ENCODE peak calls at places on chromosome 21, in four cellular contexts. One of them, this sample, is unnamed. For H3K4me1 and H3K9me3, the result is how much of the 10 kb centered on the place peaks cover.

GRCh38 chr21:19878133-19878532 is 1120.1 kb upstream of the NCAM2 start:
- DNase-seq in effector memory CD4-positive, alpha-beta T cell: no peak
- DNase-seq in thoracic aorta: no peak
- DNase-seq in Panc1: no peak
- DNase-seq in this sample: no peak

GRCh38 chr21:26170471-26171309 is at the start of gene APP:
- DNase-seq in effector memory CD4-positive, alpha-beta T cell: peak
- DNase-seq in thoracic aorta: no peak
- DNase-seq in Panc1: no peak
- DNase-seq in this sample: peak

GRCh38 chr21:46661211-46661625 is 25.7 kb downstream of the PRMT2 start:
- DNase-seq in effector memory CD4-positive, alpha-beta T cell: peak
- DNase-seq in thoracic aorta: no peak
- DNase-seq in Panc1: no peak
- DNase-seq in this sample: peak

GRCh38 chr21:43323244-43324005 is 103.5 kb downstream of the SIK1 start:
- DNase-seq in effector memory CD4-positive, alpha-beta T cell: no peak
- DNase-seq in thoracic aorta: no peak
- DNase-seq in Panc1: no peak
- DNase-seq in this sample: no peak

GRCh38 chr21:43306911-43307676 is 119.8 kb downstream of the SIK1 start:
- DNase-seq in effector memory CD4-positive, alpha-beta T cell: no peak
- DNase-seq in thoracic aorta: no peak
- DNase-seq in Panc1: peak
- DNase-seq in this sample: no peak

GRCh38 chr21:39088831-39089380 is 94.3 kb downstream of the PSMG1 start:
- DNase-seq in effector memory CD4-positive, alpha-beta T cell: no peak
- DNase-seq in thoracic aorta: no peak
- DNase-seq in Panc1: no peak
- DNase-seq in this sample: no peak

GRCh38 chr21:43611598-43612369 is 47.5 kb downstream of the HSF2BP start:
- DNase-seq in effector memory CD4-positive, alpha-beta T cell: no peak
- DNase-seq in thoracic aorta: no peak
- DNase-seq in Panc1: no peak
- DNase-seq in this sample: no peak

GRCh38 chr21:36700961-36701911 is 2.3 kb downstream of the SIM2 start:
- DNase-seq in effector memory CD4-positive, alpha-beta T cell: no peak
- DNase-seq in thoracic aorta: no peak
- DNase-seq in Panc1: no peak
- DNase-seq in this sample: no peak

GRCh38 chr21:25691931-25692330 is 42.8 kb downstream of the ATP5PF start:
- DNase-seq in effector memory CD4-positive, alpha-beta T cell: no peak
- DNase-seq in thoracic aorta: no peak
- DNase-seq in Panc1: no peak
- DNase-seq in this sample: no peak

GRCh38 chr21:38159355-38159754 is 97.4 kb upstream of the KCNJ15 start:
- DNase-seq in effector memory CD4-positive, alpha-beta T cell: peak
- DNase-seq in thoracic aorta: peak
- DNase-seq in Panc1: peak
- DNase-seq in this sample: no peak

GRCh38 chr21:38500073-38500472 is 1.8 kb upstream of the ERG start:
- DNase-seq in effector memory CD4-positive, alpha-beta T cell: no peak
- DNase-seq in thoracic aorta: no peak
- DNase-seq in Panc1: no peak
- DNase-seq in this sample: no peak

GRCh38 chr21:43826623-43826974 is 37.2 kb downstream of the RRP1 start:
- DNase-seq in effector memory CD4-positive, alpha-beta T cell: no peak
- DNase-seq in thoracic aorta: no peak
- DNase-seq in Panc1: no peak
- DNase-seq in this sample: no peak

DNA sequence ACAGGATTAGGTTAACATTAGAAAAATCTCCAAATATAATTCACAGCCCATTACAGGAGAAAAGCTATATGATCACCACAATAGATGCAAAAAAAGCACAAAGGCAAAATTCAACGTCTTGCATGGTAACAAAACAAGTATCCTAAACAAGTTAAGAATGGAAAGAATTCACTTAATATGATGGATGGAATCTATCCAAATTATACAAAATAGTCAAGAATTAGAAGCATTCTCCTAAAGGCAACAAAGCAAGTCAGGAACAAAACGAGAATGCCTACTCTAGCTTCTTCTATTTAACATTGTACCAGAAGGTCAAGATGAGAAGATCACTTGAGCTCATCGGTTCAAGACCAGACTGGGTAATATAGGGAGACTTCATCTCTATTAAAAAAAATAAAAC is 442.8 kb downstream of the SETD4 start:
- DNase-seq in effector memory CD4-positive, alpha-beta T cell: no peak
- DNase-seq in thoracic aorta: no peak
- DNase-seq in Panc1: no peak
- DNase-seq in this sample: no peak
- H3K4me1 ChIP-seq in effector memory CD4-positive, alpha-beta T cell: under half
- H3K4me1 ChIP-seq in thoracic aorta: under half
- H3K4me1 ChIP-seq in Panc1: under half
- H3K4me1 ChIP-seq in this sample: under half

DNA sequence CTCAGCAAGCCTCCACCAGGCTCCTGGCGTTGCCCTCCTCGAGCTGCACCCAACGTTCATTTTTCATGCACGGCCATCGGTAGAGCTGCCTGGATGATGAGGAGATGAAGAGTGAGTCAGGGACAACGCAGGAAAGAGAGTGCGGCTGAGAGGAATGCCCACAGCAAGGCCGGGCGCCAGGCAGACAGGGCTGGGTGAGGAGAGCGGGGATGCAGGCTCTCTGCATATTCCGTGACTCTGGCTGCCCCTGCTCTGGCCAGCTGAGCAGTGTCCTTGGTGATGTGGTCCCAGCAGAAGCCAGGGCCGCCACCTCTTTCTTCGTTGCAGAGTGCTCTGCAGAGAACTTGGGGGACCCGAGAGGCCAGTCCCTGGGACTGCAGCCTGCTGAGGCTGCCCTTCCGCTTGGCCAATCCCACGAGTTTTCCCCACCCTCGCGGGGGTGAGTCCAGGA is 10.8 kb downstream of the UMODL1 start:
- DNase-seq in effector memory CD4-positive, alpha-beta T cell: no peak
- DNase-seq in thoracic aorta: no peak
- DNase-seq in Panc1: no peak
- DNase-seq in this sample: no peak
- H3K27ac ChIP-seq in effector memory CD4-positive, alpha-beta T cell: no peak
- H3K27ac ChIP-seq in thoracic aorta: no peak
- H3K27ac ChIP-seq in Panc1: no peak
- H3K27ac ChIP-seq in this sample: no peak

GRCh38 chr21:45450741-45451740 is 46.1 kb downstream of the COL18A1 start:
- DNase-seq in effector memory CD4-positive, alpha-beta T cell: no peak
- DNase-seq in thoracic aorta: no peak
- DNase-seq in Panc1: no peak
- DNase-seq in this sample: no peak

GRCh38 chr21:45448283-45448809 is 43.4 kb downstream of the COL18A1 start:
- DNase-seq in effector memory CD4-positive, alpha-beta T cell: no peak
- DNase-seq in thoracic aorta: no peak
- DNase-seq in Panc1: no peak
- DNase-seq in this sample: no peak

GRCh38 chr21:45447821-45448220 is 42.9 kb downstream of the COL18A1 start:
- DNase-seq in effector memory CD4-positive, alpha-beta T cell: no peak
- DNase-seq in thoracic aorta: no peak
- DNase-seq in Panc1: no peak
- DNase-seq in this sample: no peak

GRCh38 chr21:45449658-45450502 is 44.9 kb downstream of the COL18A1 start:
- DNase-seq in effector memory CD4-positive, alpha-beta T cell: no peak
- DNase-seq in thoracic aorta: no peak
- DNase-seq in Panc1: no peak
- DNase-seq in this sample: peak

DNA sequence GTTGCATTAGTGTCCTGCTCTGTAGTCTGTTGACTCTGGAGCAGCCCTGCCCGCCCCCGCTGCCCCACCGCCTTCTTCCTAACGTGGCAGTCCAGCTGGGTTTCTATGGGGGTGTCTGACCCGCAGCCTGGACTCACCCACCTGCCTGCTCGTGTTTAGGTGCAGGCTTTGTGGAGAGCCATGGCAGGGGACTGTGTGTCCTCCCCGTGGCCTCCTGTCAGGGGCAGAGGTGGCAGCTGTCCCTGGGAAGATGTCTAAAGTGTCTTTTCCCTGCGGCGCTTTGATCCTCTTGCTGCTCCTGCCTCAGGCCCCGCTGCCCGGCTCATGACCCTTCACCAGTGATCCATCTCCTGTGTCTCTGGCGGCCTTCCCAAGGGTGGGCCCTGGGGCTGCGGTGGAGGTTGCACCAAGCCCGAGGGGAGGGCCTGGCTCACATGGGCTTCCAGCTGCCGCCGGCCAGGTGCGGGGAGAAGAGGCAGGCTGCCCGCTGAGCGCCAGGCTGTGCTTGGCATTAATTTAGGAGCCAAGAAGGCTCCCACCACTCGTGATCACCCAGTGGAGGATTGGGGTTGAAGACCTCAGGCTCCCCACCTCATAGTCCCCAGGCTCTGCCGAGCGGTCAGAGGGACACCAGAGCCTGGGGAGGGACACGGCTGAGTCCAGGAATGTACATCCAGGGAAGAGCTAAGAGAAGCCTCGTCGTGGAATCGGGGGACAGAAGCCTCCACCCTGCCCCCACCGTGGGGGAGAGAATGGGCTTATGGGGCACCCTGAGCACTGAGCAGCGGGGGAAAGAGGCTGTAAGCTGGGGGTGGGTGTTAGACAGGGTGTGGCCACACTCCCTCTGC is 44.1 kb downstream of the COL18A1 start:
- DNase-seq in effector memory CD4-positive, alpha-beta T cell: no peak
- DNase-seq in thoracic aorta: no peak
- DNase-seq in Panc1: no peak
- DNase-seq in this sample: no peak
- H3K9me3 ChIP-seq in effector memory CD4-positive, alpha-beta T cell: under half
- H3K9me3 ChIP-seq in thoracic aorta: under half
- H3K9me3 ChIP-seq in Panc1: under half
- H3K9me3 ChIP-seq in this sample: under half

GRCh38 chr21:29186246-29186645 is 55.8 kb downstream of the MAP3K7CL start:
- DNase-seq in effector memory CD4-positive, alpha-beta T cell: no peak
- DNase-seq in thoracic aorta: no peak
- DNase-seq in Panc1: no peak
- DNase-seq in this sample: no peak

GRCh38 chr21:29182674-29183073 is 52.2 kb downstream of the MAP3K7CL start:
- DNase-seq in effector memory CD4-positive, alpha-beta T cell: no peak
- DNase-seq in thoracic aorta: no peak
- DNase-seq in Panc1: no peak
- DNase-seq in this sample: no peak

GRCh38 chr21:29185633-29186032 is 55.2 kb downstream of the MAP3K7CL start:
- DNase-seq in effector memory CD4-positive, alpha-beta T cell: no peak
- DNase-seq in thoracic aorta: no peak
- DNase-seq in Panc1: no peak
- DNase-seq in this sample: no peak

GRCh38 chr21:29184047-29184446 is 53.6 kb downstream of the MAP3K7CL start:
- DNase-seq in effector memory CD4-positive, alpha-beta T cell: no peak
- DNase-seq in thoracic aorta: no peak
- DNase-seq in Panc1: no peak
- DNase-seq in this sample: no peak

GRCh38 chr21:29185172-29185571 is 54.7 kb downstream of the MAP3K7CL start:
- DNase-seq in effector memory CD4-positive, alpha-beta T cell: no peak
- DNase-seq in thoracic aorta: no peak
- DNase-seq in Panc1: no peak
- DNase-seq in this sample: no peak
- H3K4me1 ChIP-seq in effector memory CD4-positive, alpha-beta T cell: under half
- H3K4me1 ChIP-seq in thoracic aorta: half or more
- H3K4me1 ChIP-seq in Panc1: under half
- H3K4me1 ChIP-seq in this sample: under half

GRCh38 chr21:35275776-35276175 is 226.7 kb upstream of the RUNX1 start:
- DNase-seq in effector memory CD4-positive, alpha-beta T cell: no peak
- DNase-seq in thoracic aorta: no peak
- DNase-seq in Panc1: no peak
- DNase-seq in this sample: no peak
- H3K27ac ChIP-seq in effector memory CD4-positive, alpha-beta T cell: no peak
- H3K27ac ChIP-seq in thoracic aorta: no peak
- H3K27ac ChIP-seq in Panc1: no peak
- H3K27ac ChIP-seq in this sample: no peak

GRCh38 chr21:32768530-32768929 is 3.0 kb downstream of the PAXBP1 start:
- DNase-seq in effector memory CD4-positive, alpha-beta T cell: no peak
- DNase-seq in thoracic aorta: no peak
- DNase-seq in Panc1: no peak
- DNase-seq in this sample: no peak

GRCh38 chr21:32764186-32764585 is 7.4 kb downstream of the PAXBP1 start:
- DNase-seq in effector memory CD4-positive, alpha-beta T cell: no peak
- DNase-seq in thoracic aorta: no peak
- DNase-seq in Panc1: no peak
- DNase-seq in this sample: no peak
- H3K9me3 ChIP-seq in effector memory CD4-positive, alpha-beta T cell: under half
- H3K9me3 ChIP-seq in thoracic aorta: under half
- H3K9me3 ChIP-seq in Panc1: under half
- H3K9me3 ChIP-seq in this sample: under half

DNA sequence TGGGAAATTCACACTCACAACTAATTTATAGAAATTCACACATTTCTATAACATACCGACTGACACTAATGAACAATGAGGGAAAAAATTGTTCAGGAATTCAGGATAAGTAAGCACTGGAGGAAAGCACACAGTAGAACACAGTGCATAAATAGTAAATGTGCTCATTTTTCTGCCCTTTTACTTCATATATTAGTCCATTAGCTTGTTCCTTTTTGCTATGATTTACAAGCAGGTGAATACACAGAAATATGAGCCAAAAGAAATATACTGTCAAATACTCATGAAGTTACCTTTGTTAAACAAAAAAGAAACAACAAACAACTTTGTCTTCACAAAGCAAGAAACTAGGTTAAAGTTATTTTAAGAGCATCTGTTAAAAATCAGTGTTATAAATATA is 11.3 kb downstream of the NRIP1 start:
- DNase-seq in effector memory CD4-positive, alpha-beta T cell: no peak
- DNase-seq in thoracic aorta: no peak
- DNase-seq in Panc1: no peak
- DNase-seq in this sample: no peak
- H3K4me1 ChIP-seq in effector memory CD4-positive, alpha-beta T cell: under half
- H3K4me1 ChIP-seq in thoracic aorta: under half
- H3K4me1 ChIP-seq in Panc1: under half
- H3K4me1 ChIP-seq in this sample: under half

GRCh38 chr21:34986561-34987533 is 62.3 kb downstream of the RUNX1 start:
- DNase-seq in effector memory CD4-positive, alpha-beta T cell: peak
- DNase-seq in thoracic aorta: no peak
- DNase-seq in Panc1: no peak
- DNase-seq in this sample: peak
- H3K27ac ChIP-seq in effector memory CD4-positive, alpha-beta T cell: peak
- H3K27ac ChIP-seq in thoracic aorta: no peak
- H3K27ac ChIP-seq in Panc1: no peak
- H3K27ac ChIP-seq in this sample: peak

This sample was measured in CD8-positive, alpha-beta memory T cell.